ENCODE peak calls at places on chromosomes 4 and X, in ten cellular contexts. One of them, this sample, is unnamed.

GRCh38 chr4:144808034-144808433 is 162.1 kb downstream of the HHIP start:
- DNase-seq in bronchial epithelial cell: no peak
- DNase-seq in brain microvascular endothelial cell: no peak
- DNase-seq in iris pigment epithelial cell: no peak
- DNase-seq in stimulated activated CD8-positive, alpha-beta memory T cell treated with anti-CD3 and anti-CD28 coated beads, Interleukin-12 subunit alpha, Interleukin-12 subunit beta, amount 100 ng/mL, for 1 hour: no peak
- DNase-seq in HCT116: no peak
- DNase-seq in Caki2: no peak
- DNase-seq in NCI-H774: no peak
- DNase-seq in COR-L47: no peak
- DNase-seq in head of caudate nucleus: no peak
- DNase-seq in this sample: no peak

GRCh38 chrX:48741834-48742233 is 19.7 kb upstream of the GLOD5 start:
- DNase-seq in bronchial epithelial cell: no peak
- DNase-seq in brain microvascular endothelial cell: no peak
- DNase-seq in iris pigment epithelial cell: no peak
- DNase-seq in stimulated activated CD8-positive, alpha-beta memory T cell treated with anti-CD3 and anti-CD28 coated beads, Interleukin-12 subunit alpha, Interleukin-12 subunit beta, amount 100 ng/mL, for 1 hour: no peak
- DNase-seq in HCT116: no peak
- DNase-seq in Caki2: no peak
- DNase-seq in NCI-H774: no peak
- DNase-seq in COR-L47: no peak
- DNase-seq in head of caudate nucleus: no peak
- DNase-seq in this sample: no peak

GRCh38 chr4:67207941-67208441 is 337.3 kb downstream of the CENPC start:
- DNase-seq in bronchial epithelial cell: peak
- DNase-seq in brain microvascular endothelial cell: no peak
- DNase-seq in iris pigment epithelial cell: no peak
- DNase-seq in stimulated activated CD8-positive, alpha-beta memory T cell treated with anti-CD3 and anti-CD28 coated beads, Interleukin-12 subunit alpha, Interleukin-12 subunit beta, amount 100 ng/mL, for 1 hour: no peak
- DNase-seq in HCT116: no peak
- DNase-seq in Caki2: no peak
- DNase-seq in NCI-H774: no peak
- DNase-seq in COR-L47: no peak
- DNase-seq in head of caudate nucleus: no peak
- DNase-seq in this sample: no peak

GRCh38 chrX:41333744-41333993 is 293 bp upstream of the DDX3X start:
- DNase-seq in bronchial epithelial cell: peak
- DNase-seq in brain microvascular endothelial cell: peak
- DNase-seq in iris pigment epithelial cell: peak
- DNase-seq in stimulated activated CD8-positive, alpha-beta memory T cell treated with anti-CD3 and anti-CD28 coated beads, Interleukin-12 subunit alpha, Interleukin-12 subunit beta, amount 100 ng/mL, for 1 hour: no peak
- DNase-seq in HCT116: peak
- DNase-seq in Caki2: peak
- DNase-seq in NCI-H774: peak
- DNase-seq in COR-L47: peak
- DNase-seq in head of caudate nucleus: no peak
- DNase-seq in this sample: peak

GRCh38 chr4:20194079-20195013 is 57.4 kb upstream of the SLIT2 start:
- DNase-seq in bronchial epithelial cell: peak
- DNase-seq in brain microvascular endothelial cell: peak
- DNase-seq in iris pigment epithelial cell: peak
- DNase-seq in stimulated activated CD8-positive, alpha-beta memory T cell treated with anti-CD3 and anti-CD28 coated beads, Interleukin-12 subunit alpha, Interleukin-12 subunit beta, amount 100 ng/mL, for 1 hour: no peak
- DNase-seq in HCT116: no peak
- DNase-seq in Caki2: no peak
- DNase-seq in NCI-H774: no peak
- DNase-seq in COR-L47: no peak
- DNase-seq in head of caudate nucleus: no peak
- DNase-seq in this sample: no peak

GRCh38 chr4:30396772-30397475 is 323.2 kb upstream of the PCDH7 start:
- DNase-seq in bronchial epithelial cell: peak
- DNase-seq in brain microvascular endothelial cell: no peak
- DNase-seq in iris pigment epithelial cell: peak
- DNase-seq in stimulated activated CD8-positive, alpha-beta memory T cell treated with anti-CD3 and anti-CD28 coated beads, Interleukin-12 subunit alpha, Interleukin-12 subunit beta, amount 100 ng/mL, for 1 hour: no peak
- DNase-seq in HCT116: no peak
- DNase-seq in Caki2: no peak
- DNase-seq in NCI-H774: no peak
- DNase-seq in COR-L47: no peak
- DNase-seq in head of caudate nucleus: no peak
- DNase-seq in this sample: no peak

GRCh38 chr4:25160714-25161598 is 707 bp upstream of the SEPSECS start:
- DNase-seq in bronchial epithelial cell: peak
- DNase-seq in brain microvascular endothelial cell: no peak
- DNase-seq in iris pigment epithelial cell: peak
- DNase-seq in stimulated activated CD8-positive, alpha-beta memory T cell treated with anti-CD3 and anti-CD28 coated beads, Interleukin-12 subunit alpha, Interleukin-12 subunit beta, amount 100 ng/mL, for 1 hour: no peak
- DNase-seq in HCT116: no peak
- DNase-seq in Caki2: peak
- DNase-seq in NCI-H774: peak
- DNase-seq in COR-L47: no peak
- DNase-seq in head of caudate nucleus: no peak
- DNase-seq in this sample: no peak

GRCh38 chr4:28772066-28772465 is 1911.4 kb downstream of the STIM2 start:
- DNase-seq in bronchial epithelial cell: peak
- DNase-seq in brain microvascular endothelial cell: peak
- DNase-seq in iris pigment epithelial cell: peak
- DNase-seq in stimulated activated CD8-positive, alpha-beta memory T cell treated with anti-CD3 and anti-CD28 coated beads, Interleukin-12 subunit alpha, Interleukin-12 subunit beta, amount 100 ng/mL, for 1 hour: no peak
- DNase-seq in HCT116: no peak
- DNase-seq in Caki2: peak
- DNase-seq in NCI-H774: no peak
- DNase-seq in COR-L47: no peak
- DNase-seq in head of caudate nucleus: no peak
- DNase-seq in this sample: no peak

GRCh38 chr4:184544711-184545409 is 70.5 kb upstream of the IRF2 start:
- DNase-seq in bronchial epithelial cell: no peak
- DNase-seq in brain microvascular endothelial cell: no peak
- DNase-seq in iris pigment epithelial cell: no peak
- DNase-seq in stimulated activated CD8-positive, alpha-beta memory T cell treated with anti-CD3 and anti-CD28 coated beads, Interleukin-12 subunit alpha, Interleukin-12 subunit beta, amount 100 ng/mL, for 1 hour: no peak
- DNase-seq in HCT116: no peak
- DNase-seq in Caki2: no peak
- DNase-seq in NCI-H774: no peak
- DNase-seq in COR-L47: no peak
- DNase-seq in head of caudate nucleus: no peak
- DNase-seq in this sample: no peak

This sample was measured in DMS79.